ENCODE peak calls at places on chromosomes 13 and 19, in eight cellular contexts. One of them, this sample, is unnamed.

GRCh38 chr13:26497991-26498423 is 59.5 kb upstream of the WASF3 start:
- DNase-seq in SJSA1: no peak
- DNase-seq in heart right ventricle: no peak
- DNase-seq in pancreas: no peak
- DNase-seq in astrocyte: peak
- DNase-seq in aorta: no peak
- DNase-seq in suprapubic skin: no peak
- DNase-seq in ovary: no peak
- DNase-seq in this sample: no peak

GRCh38 chr13:114177245-114178010 is 1.6 kb upstream of the CFAP97D2 start:
- DNase-seq in pancreas: no peak
- DNase-seq in heart right ventricle: no peak
- DNase-seq in SJSA1: no peak
- DNase-seq in astrocyte: no peak
- DNase-seq in suprapubic skin: no peak
- DNase-seq in aorta: no peak
- DNase-seq in ovary: no peak
- DNase-seq in this sample: no peak

GRCh38 chr19:4124638-4125037 is 716 bp upstream of the MAP2K2 start:
- DNase-seq in suprapubic skin: no peak
- DNase-seq in pancreas: no peak
- DNase-seq in heart right ventricle: no peak
- DNase-seq in ovary: no peak
- DNase-seq in astrocyte: no peak
- DNase-seq in SJSA1: no peak
- DNase-seq in aorta: no peak
- DNase-seq in this sample: no peak

GRCh38 chr19:20325151-20325550 is 158.1 kb downstream of the ZNF486 start:
- DNase-seq in suprapubic skin: no peak
- DNase-seq in ovary: no peak
- DNase-seq in heart right ventricle: no peak
- DNase-seq in astrocyte: no peak
- DNase-seq in SJSA1: no peak
- DNase-seq in aorta: no peak
- DNase-seq in pancreas: no peak
- DNase-seq in this sample: no peak

GRCh38 chr19:17148130-17148529 is 67.0 kb upstream of the USE1 start:
- DNase-seq in aorta: no peak
- DNase-seq in pancreas: no peak
- DNase-seq in ovary: no peak
- DNase-seq in SJSA1: no peak
- DNase-seq in heart right ventricle: no peak
- DNase-seq in suprapubic skin: no peak
- DNase-seq in astrocyte: no peak
- DNase-seq in this sample: no peak

GRCh38 chr19:38721977-38722773 is 22.1 kb downstream of the CAPN12 start:
- DNase-seq in heart right ventricle: peak
- DNase-seq in SJSA1: no peak
- DNase-seq in astrocyte: no peak
- DNase-seq in ovary: peak
- DNase-seq in suprapubic skin: no peak
- DNase-seq in aorta: no peak
- DNase-seq in pancreas: no peak
- DNase-seq in this sample: peak

GRCh38 chr19:12791345-12792047 is at the start of gene JUNB:
- DNase-seq in ovary: peak
- DNase-seq in astrocyte: peak
- DNase-seq in pancreas: peak
- DNase-seq in suprapubic skin: peak
- DNase-seq in heart right ventricle: peak
- DNase-seq in SJSA1: peak
- DNase-seq in aorta: peak
- DNase-seq in this sample: peak

GRCh38 chr13:52004508-52005183 is 6.6 kb downstream of the ATP7B start:
- DNase-seq in ovary: no peak
- DNase-seq in pancreas: no peak
- DNase-seq in astrocyte: no peak
- DNase-seq in heart right ventricle: no peak
- DNase-seq in SJSA1: no peak
- DNase-seq in aorta: no peak
- DNase-seq in suprapubic skin: no peak
- DNase-seq in this sample: no peak

GRCh38 chr19:294819-295686 is 3.9 kb upstream of the PLPP2 start:
- DNase-seq in ovary: no peak
- DNase-seq in SJSA1: no peak
- DNase-seq in aorta: no peak
- DNase-seq in astrocyte: no peak
- DNase-seq in heart right ventricle: no peak
- DNase-seq in suprapubic skin: no peak
- DNase-seq in pancreas: peak
- DNase-seq in this sample: no peak

GRCh38 chr13:75481176-75482069 is 546 bp downstream of the TBC1D4 start:
- DNase-seq in heart right ventricle: peak
- DNase-seq in ovary: peak
- DNase-seq in suprapubic skin: peak
- DNase-seq in astrocyte: no peak
- DNase-seq in pancreas: peak
- DNase-seq in SJSA1: peak
- DNase-seq in aorta: peak
- DNase-seq in this sample: peak

GRCh38 chr19:10043286-10043927 is 30.1 kb downstream of the RDH8 start:
- DNase-seq in SJSA1: no peak
- DNase-seq in ovary: no peak
- DNase-seq in heart right ventricle: no peak
- DNase-seq in aorta: no peak
- DNase-seq in astrocyte: peak
- DNase-seq in suprapubic skin: no peak
- DNase-seq in pancreas: no peak
- DNase-seq in this sample: no peak

GRCh38 chr19:3423183-3423829 is 56.9 kb downstream of the NFIC start:
- DNase-seq in astrocyte: no peak
- DNase-seq in pancreas: no peak
- DNase-seq in heart right ventricle: peak
- DNase-seq in SJSA1: no peak
- DNase-seq in aorta: peak
- DNase-seq in ovary: peak
- DNase-seq in suprapubic skin: no peak
- DNase-seq in this sample: peak

GRCh38 chr19:23259961-23260360 is 9.8 kb upstream of the ZNF724 start:
- DNase-seq in astrocyte: no peak
- DNase-seq in aorta: no peak
- DNase-seq in suprapubic skin: no peak
- DNase-seq in pancreas: no peak
- DNase-seq in SJSA1: no peak
- DNase-seq in heart right ventricle: no peak
- DNase-seq in ovary: no peak
- DNase-seq in this sample: no peak
- H3K27ac ChIP-seq in astrocyte: no peak
- H3K27ac ChIP-seq in aorta: no peak
- H3K27ac ChIP-seq in suprapubic skin: no peak
- H3K27ac ChIP-seq in pancreas: no peak
- H3K27ac ChIP-seq in SJSA1: no peak
- H3K27ac ChIP-seq in heart right ventricle: no peak
- H3K27ac ChIP-seq in ovary: no peak
- H3K27ac ChIP-seq in this sample: no peak

GRCh38 chr19:18799389-18799970 is 8.4 kb upstream of the COMP start:
- DNase-seq in suprapubic skin: no peak
- DNase-seq in aorta: no peak
- DNase-seq in pancreas: no peak
- DNase-seq in ovary: no peak
- DNase-seq in astrocyte: no peak
- DNase-seq in heart right ventricle: no peak
- DNase-seq in SJSA1: no peak
- DNase-seq in this sample: no peak
- H3K27ac ChIP-seq in suprapubic skin: no peak
- H3K27ac ChIP-seq in aorta: no peak
- H3K27ac ChIP-seq in pancreas: no peak
- H3K27ac ChIP-seq in ovary: no peak
- H3K27ac ChIP-seq in astrocyte: no peak
- H3K27ac ChIP-seq in heart right ventricle: no peak
- H3K27ac ChIP-seq in SJSA1: no peak
- H3K27ac ChIP-seq in this sample: no peak

DNA sequence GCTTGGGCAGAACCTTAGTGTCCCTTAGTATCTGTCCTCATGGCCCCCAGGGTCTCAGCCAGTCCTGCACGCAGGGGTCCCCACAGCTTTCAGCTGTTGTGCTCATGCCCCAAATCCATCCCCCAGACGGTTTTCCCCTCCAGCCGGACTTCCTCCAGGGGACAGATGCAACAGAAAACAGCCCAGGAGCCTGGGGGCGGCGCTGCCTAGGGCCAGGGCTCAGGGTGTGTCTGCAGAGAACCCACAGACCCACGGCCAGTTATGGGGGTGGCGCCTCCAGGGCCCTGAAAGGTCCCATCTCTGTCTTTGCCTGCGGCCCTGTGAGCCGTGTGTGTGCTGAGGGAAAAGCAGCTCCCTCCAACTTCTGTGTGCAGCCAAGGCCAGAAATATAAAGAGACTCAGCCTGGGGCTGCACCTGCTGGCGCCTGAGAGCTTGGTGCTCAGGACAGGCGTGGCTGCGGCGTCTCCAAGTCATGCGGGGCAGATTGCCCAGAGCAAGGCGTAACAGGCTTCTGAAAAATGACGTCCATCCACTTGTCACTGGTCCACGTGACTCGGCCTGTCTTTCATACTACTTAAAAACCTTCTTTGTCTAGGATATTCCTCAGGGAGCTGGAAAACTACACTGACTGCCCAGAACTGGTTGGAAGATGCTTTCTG is 22.1 kb upstream of the F7 start:
- DNase-seq in aorta: peak
- DNase-seq in SJSA1: no peak
- DNase-seq in ovary: no peak
- DNase-seq in heart right ventricle: peak
- DNase-seq in astrocyte: peak
- DNase-seq in suprapubic skin: peak
- DNase-seq in pancreas: no peak
- DNase-seq in this sample: peak
- H3K27ac ChIP-seq in aorta: no peak
- H3K27ac ChIP-seq in SJSA1: no peak
- H3K27ac ChIP-seq in ovary: no peak
- H3K27ac ChIP-seq in heart right ventricle: peak
- H3K27ac ChIP-seq in astrocyte: no peak
- H3K27ac ChIP-seq in suprapubic skin: no peak
- H3K27ac ChIP-seq in pancreas: no peak
- H3K27ac ChIP-seq in this sample: peak

GRCh38 chr19:40523322-40524047 is 53.2 kb upstream of the SHKBP1 start:
- DNase-seq in SJSA1: peak
- DNase-seq in astrocyte: peak
- DNase-seq in aorta: peak
- DNase-seq in heart right ventricle: peak
- DNase-seq in pancreas: peak
- DNase-seq in suprapubic skin: no peak
- DNase-seq in ovary: no peak
- DNase-seq in this sample: peak
- H3K27ac ChIP-seq in SJSA1: no peak
- H3K27ac ChIP-seq in astrocyte: no peak
- H3K27ac ChIP-seq in aorta: no peak
- H3K27ac ChIP-seq in heart right ventricle: no peak
- H3K27ac ChIP-seq in pancreas: no peak
- H3K27ac ChIP-seq in suprapubic skin: no peak
- H3K27ac ChIP-seq in ovary: no peak
- H3K27ac ChIP-seq in this sample: no peak

This sample was measured in left ventricle myocardium inferior.